ENCODE peak calls at places on chromosomes 4 and X, in nine cellular contexts. Q is T-helper 2 cell; W is GM23338; F is M059J; E is HEK293T; B is neural progenitor cell; H is activated T-helper 1 cell treated with anti-CD3 and anti-CD28 coated beads, Interleukin-2, amount 50 U/mL, for 16 hours; C is CD4-positive, alpha-beta T cell; Y is sciatic nerve. A is an unnamed sample.

GRCh38 chr4:138110815-138111214 is 131.3 kb downstream of the SLC7A11 start:
- DNase-seq in Q (no peak), W (no peak), F (peak), E (no peak), B (no peak), H (no peak), C (no peak), Y (no peak), A (no peak)

GRCh38 chr4:30714408-30715031 is 5.6 kb upstream of the PCDH7 start:
- DNase-seq in Q (no peak), W (peak), F (peak), E (peak), B (peak), H (no peak), C (no peak), Y (no peak), A (peak)

GRCh38 chr4:80202190-80202711 is 4.9 kb downstream of the PRDM8 start:
- DNase-seq in Q (peak), W (peak), F (no peak), E (peak), B (peak), H (peak), C (peak), Y (peak), A (peak)

GRCh38 chr4:110480031-110480549 is 4.1 kb downstream of the ENPEP start:
- DNase-seq in Q (no peak), W (peak), F (peak), E (peak), B (no peak), H (no peak), C (no peak), Y (no peak), A (no peak)

GRCh38 chr4:16772366-16772850 is 126.0 kb downstream of the LDB2 start:
- DNase-seq in Q (no peak), W (no peak), F (no peak), E (no peak), B (no peak), H (no peak), C (no peak), Y (no peak), A (no peak)

GRCh38 chrX:77298296-77298695 is 148.9 kb upstream of the FGF16 start:
- DNase-seq in Q (no peak), W (no peak), F (no peak), E (no peak), B (no peak), H (no peak), C (no peak), Y (no peak), A (no peak)

GRCh38 chr4:140186651-140187315 is 32.8 kb upstream of the MAML3 start:
- DNase-seq in Q (no peak), W (no peak), F (peak), E (no peak), B (no peak), H (no peak), C (no peak), Y (no peak), A (no peak)

GRCh38 chr4:113179996-113180395 is 130.5 kb downstream of the ANK2 start:
- DNase-seq in Q (no peak), W (no peak), F (no peak), E (no peak), B (no peak), H (no peak), C (no peak), Y (no peak), A (no peak)

GRCh38 chrX:41561045-41561444 is 113.9 kb downstream of the NYX start:
- DNase-seq in Q (no peak), W (no peak), F (peak), E (no peak), B (no peak), H (no peak), C (no peak), Y (no peak), A (no peak)

GRCh38 chr4:34371676-34372075 is 1872.6 kb downstream of the ARAP2 start:
- DNase-seq in Q (no peak), W (no peak), F (no peak), E (no peak), B (no peak), H (no peak), C (no peak), Y (no peak), A (no peak)

GRCh38 chr4:150348079-150348478 is 233.9 kb upstream of the MAB21L2 start:
- DNase-seq in Q (no peak), W (no peak), F (peak), E (no peak), B (no peak), H (no peak), C (no peak), Y (no peak), A (no peak)

GRCh38 chr4:151888367-151888866 is 127.6 kb upstream of the GATB start:
- DNase-seq in Q (no peak), W (no peak), F (no peak), E (no peak), B (no peak), H (no peak), C (no peak), Y (no peak), A (no peak)

GRCh38 chrX:56505866-56506265 is 57.6 kb upstream of the UBQLN2 start:
- DNase-seq in Q (no peak), W (no peak), F (peak), E (no peak), B (no peak), H (no peak), C (no peak), Y (no peak), A (peak)

GRCh38 chr4:85446462-85446861 is 28.5 kb upstream of the ARHGAP24 start:
- DNase-seq in Q (no peak), W (no peak), F (no peak), E (no peak), B (no peak), H (no peak), C (no peak), Y (no peak), A (no peak)

GRCh38 chrX:125293792-125294780 is 25.6 kb upstream of the TEX13C start:
- DNase-seq in Q (no peak), W (no peak), F (no peak), E (no peak), B (no peak), H (no peak), C (no peak), Y (no peak), A (no peak)

GRCh38 chr4:19693949-19694597 is 557.6 kb upstream of the SLIT2 start:
- DNase-seq in Q (no peak), W (peak), F (peak), E (no peak), B (no peak), H (no peak), C (no peak), Y (no peak), A (peak)

GRCh38 chr4:81039351-81040174 is 9.1 kb downstream of the BMP3 start:
- DNase-seq in Q (no peak), W (peak), F (no peak), E (no peak), B (no peak), H (no peak), C (no peak), Y (no peak), A (no peak)

GRCh38 chr4:119048446-119048845 is 87.2 kb upstream of the MYOZ2 start:
- DNase-seq in Q (no peak), W (no peak), F (no peak), E (no peak), B (no peak), H (no peak), C (no peak), Y (no peak), A (no peak)

GRCh38 chrX:17768997-17769396 is 31.7 kb downstream of the SCML1 start:
- DNase-seq in Q (no peak), W (no peak), F (no peak), E (no peak), B (no peak), H (no peak), C (no peak), Y (no peak), A (no peak)

GRCh38 chr4:81845273-81845672 is 373.6 kb upstream of the RASGEF1B start:
- DNase-seq in Q (no peak), W (no peak), F (no peak), E (no peak), B (no peak), H (no peak), C (no peak), Y (no peak), A (peak)

GRCh38 chr4:3225946-3226345 is 23.0 kb upstream of the MSANTD1 start:
- DNase-seq in Q (no peak), W (no peak), F (no peak), E (no peak), B (no peak), H (no peak), C (no peak), Y (no peak), A (no peak)

GRCh38 chr4:85445058-85445639 is 29.8 kb upstream of the ARHGAP24 start:
- DNase-seq in Q (no peak), W (no peak), F (no peak), E (no peak), B (no peak), H (no peak), C (no peak), Y (no peak), A (no peak)

GRCh38 chr4:52250124-52250523 is 199.0 kb downstream of the SPATA18 start:
- DNase-seq in Q (no peak), W (no peak), F (no peak), E (no peak), B (no peak), H (no peak), C (no peak), Y (peak), A (no peak)

GRCh38 chrX:30957753-30958152 is 68.7 kb upstream of the TAB3 start:
- DNase-seq in Q (no peak), W (no peak), F (peak), E (no peak), B (no peak), H (no peak), C (no peak), Y (no peak), A (peak)

GRCh38 chrX:45515262-45516215 is 314.9 kb upstream of the DIPK2B start:
- DNase-seq in Q (peak), W (peak), F (peak), E (peak), B (peak), H (no peak), C (peak), Y (peak), A (peak)

GRCh38 chr4:71872767-71873422 is 89.0 kb upstream of the GC start:
- DNase-seq in Q (no peak), W (no peak), F (no peak), E (no peak), B (peak), H (no peak), C (no peak), Y (no peak), A (no peak)

GRCh38 chr4:15005474-15006115 is 3.3 kb downstream of the CPEB2 start:
- DNase-seq in Q (no peak), W (no peak), F (no peak), E (no peak), B (no peak), H (no peak), C (no peak), Y (no peak), A (no peak)

GRCh38 chr4:2723751-2724150 is 32.4 kb downstream of the TNIP2 start:
- DNase-seq in Q (no peak), W (no peak), F (no peak), E (no peak), B (no peak), H (no peak), C (no peak), Y (no peak), A (no peak)

GRCh38 chr4:119080721-119081541 is 54.7 kb upstream of the MYOZ2 start:
- DNase-seq in Q (no peak), W (no peak), F (peak), E (no peak), B (no peak), H (no peak), C (no peak), Y (no peak), A (peak)

A was measured in ELF-1.